ENCODE peak calls at places on chromosomes 3 and 15, in seven cellular contexts. M is HFFc6; T is cerebellum; O is right cardiac atrium; G is activated CD8-positive, alpha-beta memory T cell treated with anti-CD3 and anti-CD28 coated beads, Interleukin-2, amount 10 ng/mL, durations not matched to agents 7 days and 5 days; P is hippocampal formation; K is PC-3. Y is an unnamed sample.

GRCh38 chr3:46449755-46450552 is 14.8 kb downstream of the LTF start:
- DNase-seq in G (peak), P (no peak), O (no peak), T (no peak), M (no peak), K (peak), Y (peak)

GRCh38 chr3:147368561-147369151 is 37.7 kb downstream of the ZIC4 start:
- DNase-seq in P (no peak), K (no peak), O (no peak), T (no peak), G (no peak), M (no peak), Y (no peak)

GRCh38 chr3:42099020-42099765 is 8.0 kb downstream of the TRAK1 start:
- DNase-seq in M (no peak), T (peak), P (no peak), O (peak), G (no peak), K (no peak), Y (no peak)

GRCh38 chr15:50181983-50182232 is at the start of gene SLC27A2:
- DNase-seq in T (no peak), M (no peak), K (peak), G (no peak), P (no peak), O (peak), Y (peak)

GRCh38 chr15:63044645-63045437 is 2.3 kb downstream of the TPM1 start:
- DNase-seq in O (peak), P (no peak), K (no peak), T (no peak), G (no peak), M (peak), Y (no peak)

GRCh38 chr3:177337548-177338331 is 140.5 kb upstream of the TBL1XR1 start:
- DNase-seq in P (no peak), T (no peak), G (peak), O (no peak), M (peak), K (peak), Y (peak)

GRCh38 chr15:73583568-73583967 is 49.6 kb downstream of the NPTN start:
- DNase-seq in T (no peak), K (no peak), O (no peak), G (peak), P (no peak), M (no peak), Y (no peak)

GRCh38 chr15:95520511-95520910 is 810.0 kb upstream of the NR2F2 start:
- DNase-seq in K (no peak), P (no peak), M (no peak), G (no peak), T (no peak), O (no peak), Y (no peak)

GRCh38 chr3:32882603-32883025 is 64.8 kb downstream of the TRIM71 start:
- DNase-seq in T (no peak), P (no peak), K (no peak), M (no peak), O (no peak), G (peak), Y (no peak)

GRCh38 chr3:117407317-117407716 is 697.7 kb downstream of the TUSC7 start:
- DNase-seq in M (no peak), O (no peak), K (peak), T (no peak), G (no peak), P (no peak), Y (no peak)

GRCh38 chr3:79490165-79491028 is 277.4 kb downstream of the ROBO1 start:
- DNase-seq in M (peak), O (peak), P (no peak), G (no peak), K (no peak), T (no peak), Y (no peak)

GRCh38 chr3:126468028-126468891 is 7.4 kb downstream of the ZXDC start:
- DNase-seq in P (no peak), G (no peak), O (no peak), M (no peak), K (no peak), T (no peak), Y (no peak)

GRCh38 chr3:26484140-26484539 is 138.4 kb upstream of the LRRC3B start:
- DNase-seq in K (no peak), M (no peak), P (no peak), G (no peak), O (no peak), T (no peak), Y (peak)

GRCh38 chr3:155442066-155442465 is 148.6 kb upstream of the STRIT1 start:
- DNase-seq in G (no peak), T (no peak), P (no peak), O (no peak), M (no peak), K (peak), Y (no peak)

GRCh38 chr3:138964264-138964663 is 17.2 kb downstream of the FOXL2NB start:
- DNase-seq in O (no peak), M (no peak), T (no peak), K (peak), G (no peak), P (no peak), Y (no peak)

GRCh38 chr3:29644261-29644660 is 363.4 kb downstream of the RBMS3 start:
- DNase-seq in P (no peak), T (no peak), M (no peak), K (no peak), O (no peak), G (no peak), Y (no peak)

GRCh38 chr3:12188328-12188648 is 29.6 kb upstream of the TIMP4 start:
- DNase-seq in P (no peak), K (no peak), T (no peak), G (no peak), M (no peak), O (no peak), Y (no peak)

GRCh38 chr3:152230367-152230766 is 38.4 kb upstream of the MBNL1 start:
- DNase-seq in K (no peak), T (no peak), O (no peak), P (no peak), M (no peak), G (no peak), Y (no peak)

GRCh38 chr3:52290596-52291507 is 3.2 kb downstream of the GLYCTK start:
- DNase-seq in M (no peak), K (no peak), O (no peak), T (no peak), G (no peak), P (no peak), Y (no peak)

GRCh38 chr15:90519688-90520087 is 10.0 kb upstream of the CRTC3 start:
- DNase-seq in O (no peak), T (no peak), K (peak), M (peak), P (no peak), G (no peak), Y (no peak)

GRCh38 chr3:37935756-37936666 is 54.6 kb upstream of the VILL start:
- DNase-seq in O (no peak), P (no peak), T (no peak), K (peak), G (no peak), M (peak), Y (peak)

GRCh38 chr3:180250172-180250571 is 213.4 kb upstream of the PEX5L start:
- DNase-seq in G (no peak), P (no peak), O (no peak), T (no peak), K (peak), M (peak), Y (peak)

GRCh38 chr15:39641187-39641889 is 60.5 kb downstream of the THBS1 start:
- DNase-seq in P (no peak), M (no peak), O (no peak), T (no peak), K (peak), G (no peak), Y (peak)

GRCh38 chr3:44865272-44866005 is 3.7 kb downstream of the TMEM42 start:
- DNase-seq in P (no peak), T (no peak), G (no peak), K (no peak), M (no peak), O (no peak), Y (no peak)

GRCh38 chr15:58472821-58473581 is 41.2 kb downstream of the LIPC start:
- DNase-seq in G (peak), P (no peak), T (no peak), M (no peak), O (no peak), K (peak), Y (no peak)

GRCh38 chr3:151777880-151778279 is 36.0 kb upstream of the AADAC start:
- DNase-seq in G (no peak), M (no peak), O (no peak), P (no peak), T (no peak), K (no peak), Y (no peak)

GRCh38 chr3:188283347-188283746 is 129.4 kb downstream of the LPP start:
- DNase-seq in P (no peak), M (no peak), K (no peak), G (no peak), T (no peak), O (no peak), Y (no peak)

GRCh38 chr3:30184102-30184810 is 422.1 kb upstream of the TGFBR2 start:
- DNase-seq in K (no peak), G (no peak), M (no peak), P (no peak), T (no peak), O (no peak), Y (no peak)

GRCh38 chr15:71252036-71252898 is 137.0 kb downstream of the THSD4 start:
- DNase-seq in G (no peak), T (no peak), O (no peak), P (no peak), M (peak), K (peak), Y (peak)

GRCh38 chr3:157859541-157859940 is 246.7 kb downstream of the SHOX2 start:
- DNase-seq in T (no peak), G (no peak), P (no peak), K (no peak), O (no peak), M (no peak), Y (no peak)

GRCh38 chr3:159727506-159727905 is 261.1 kb upstream of the IL12A start:
- DNase-seq in T (no peak), O (no peak), P (no peak), K (peak), G (no peak), M (no peak), Y (no peak)

GRCh38 chr3:134885877-134886621 is 91.0 kb downstream of the EPHB1 start:
- DNase-seq in P (no peak), G (peak), M (peak), O (no peak), T (no peak), K (peak), Y (no peak)

GRCh38 chr15:85277847-85278246 is 102.6 kb upstream of the AKAP13 start:
- DNase-seq in P (no peak), T (no peak), G (no peak), O (no peak), M (no peak), K (no peak), Y (no peak)

GRCh38 chr3:138220788-138221187 is 33.7 kb downstream of the ARMC8 start:
- DNase-seq in O (no peak), P (no peak), G (no peak), M (peak), K (peak), T (no peak), Y (no peak)

GRCh38 chr3:67526246-67526645 is 128.2 kb downstream of the SUCLG2 start:
- DNase-seq in T (no peak), K (peak), P (no peak), G (no peak), M (peak), O (no peak), Y (no peak)

GRCh38 chr3:20023663-20024417 is 11.8 kb upstream of the PP2D1 start:
- DNase-seq in P (peak), G (no peak), T (no peak), O (peak), K (no peak), M (no peak), Y (no peak)